ENCODE peak calls at places on chromosomes 1 and 21, in five cellular contexts. W is nucleus accumbens; T is RWPE1; O is left lung; V is activated CD4-positive, alpha-beta T cell treated with anti-CD3 and anti-CD28 coated beads, Interleukin-2, amount 10 ng/mL, durations not matched to agents 7 days and 5 days. Z is an unnamed sample.

GRCh38 chr1:41394918-41395598 is 33.8 kb downstream of the FOXO6 start:
- DNase-seq in W (peak), T (no peak), O (no peak), V (no peak), Z (no peak)

GRCh38 chr1:206608108-206608698 is 4.1 kb downstream of the EIF2D start:
- DNase-seq in W (peak), T (no peak), O (no peak), V (peak), Z (peak)

GRCh38 chr1:41862411-41863221 is 56.1 kb downstream of the HIVEP3 start:
- DNase-seq in W (peak), T (peak), O (no peak), V (peak), Z (no peak)

GRCh38 chr1:168865850-168866620 is 137.0 kb upstream of the DPT start:
- DNase-seq in W (no peak), T (no peak), O (no peak), V (no peak), Z (no peak)

GRCh38 chr1:45846931-45847330 is 43.5 kb downstream of the MAST2 start:
- DNase-seq in W (no peak), T (no peak), O (no peak), V (no peak), Z (no peak)

GRCh38 chr1:22818061-22818770 is 107.6 kb downstream of the EPHB2 start:
- DNase-seq in W (no peak), T (no peak), O (no peak), V (no peak), Z (peak)

GRCh38 chr1:50156241-50157010 is 47.7 kb downstream of the ELAVL4 start:
- DNase-seq in W (no peak), T (no peak), O (no peak), V (no peak), Z (no peak)

GRCh38 chr1:47491341-47491753 is 53.5 kb downstream of the FOXD2 start:
- DNase-seq in W (no peak), T (no peak), O (no peak), V (no peak), Z (no peak)

GRCh38 chr1:19651141-19651737 is 7.1 kb downstream of the NBL1 start:
- DNase-seq in W (peak), T (no peak), O (no peak), V (peak), Z (no peak)

GRCh38 chr1:61241411-61241838 is 159.1 kb downstream of the NFIA start:
- DNase-seq in W (no peak), T (no peak), O (no peak), V (no peak), Z (no peak)

GRCh38 chr1:77399250-77400086 is 117.6 kb downstream of the AK5 start:
- DNase-seq in W (peak), T (no peak), O (no peak), V (no peak), Z (no peak)

GRCh38 chr21:26165331-26165730 is 5.2 kb downstream of the APP start:
- DNase-seq in W (no peak), T (peak), O (no peak), V (no peak), Z (no peak)

GRCh38 chr1:27097484-27097917 is 57.4 kb downstream of the SLC9A1 start:
- DNase-seq in W (peak), T (peak), O (peak), V (peak), Z (peak)

GRCh38 chr1:212461916-212462660 is 29.4 kb downstream of the NENF start:
- DNase-seq in W (peak), T (no peak), O (no peak), V (no peak), Z (no peak)

GRCh38 chr1:162388083-162388594 is 6.6 kb downstream of the C1orf226 start:
- DNase-seq in W (no peak), T (no peak), O (no peak), V (no peak), Z (no peak)

GRCh38 chr1:172935062-172935592 is 115.6 kb downstream of the TNFSF18 start:
- DNase-seq in W (no peak), T (no peak), O (no peak), V (no peak), Z (no peak)

GRCh38 chr21:25964009-25964408 is 206.6 kb downstream of the APP start:
- DNase-seq in W (no peak), T (no peak), O (no peak), V (no peak), Z (no peak)

GRCh38 chr1:10152709-10153284 is 57.6 kb upstream of the KIF1B start:
- DNase-seq in W (peak), T (peak), O (no peak), V (peak), Z (peak)

GRCh38 chr1:15423355-15424077 is 13.8 kb downstream of the EFHD2 start:
- DNase-seq in W (no peak), T (no peak), O (no peak), V (no peak), Z (peak)

GRCh38 chr1:84997667-84998600 is 1.0 kb upstream of the MCOLN2 start:
- DNase-seq in W (no peak), T (peak), O (no peak), V (no peak), Z (no peak)

GRCh38 chr1:4086085-4086850 is 186.2 kb upstream of the C1orf174 start:
- DNase-seq in W (no peak), T (no peak), O (no peak), V (no peak), Z (no peak)

GRCh38 chr21:45869121-45870007 is 112.2 kb upstream of the COL6A1 start:
- DNase-seq in W (no peak), T (no peak), O (no peak), V (no peak), Z (no peak)

GRCh38 chr1:211632117-211632807 is 43.2 kb downstream of the NEK2 start:
- DNase-seq in W (no peak), T (no peak), O (no peak), V (no peak), Z (no peak)

GRCh38 chr1:117732065-117732789 is 126.4 kb downstream of the TENT5C start:
- DNase-seq in W (no peak), T (no peak), O (no peak), V (no peak), Z (no peak)

GRCh38 chr1:5067251-5067650 is 412.8 kb downstream of the AJAP1 start:
- DNase-seq in W (no peak), T (no peak), O (no peak), V (no peak), Z (no peak)

GRCh38 chr1:177800386-177801058 is 169.3 kb downstream of the SEC16B start:
- DNase-seq in W (no peak), T (peak), O (no peak), V (no peak), Z (no peak)

GRCh38 chr1:86542626-86543025 is 4.3 kb upstream of the CLCA4 start:
- DNase-seq in W (no peak), T (peak), O (no peak), V (no peak), Z (no peak)

GRCh38 chr21:35150562-35151226 is 101.6 kb upstream of the RUNX1 start:
- DNase-seq in W (no peak), T (peak), O (no peak), V (no peak), Z (no peak)

GRCh38 chr1:78603206-78603605 is 17.0 kb upstream of the IFI44L start:
- DNase-seq in W (no peak), T (no peak), O (no peak), V (no peak), Z (no peak)

GRCh38 chr1:198495635-198496034 is 44.8 kb downstream of the ATP6V1G3 start:
- DNase-seq in W (no peak), T (no peak), O (no peak), V (no peak), Z (no peak)

GRCh38 chr1:96520542-96520941 is 201.0 kb upstream of the PTBP2 start:
- DNase-seq in W (no peak), T (no peak), O (no peak), V (no peak), Z (no peak)

GRCh38 chr1:153945795-153946621 is 510 bp downstream of the DENND4B start:
- DNase-seq in W (peak), T (peak), O (peak), V (peak), Z (peak)

Z was measured in small intestine.